ENCODE peak calls at places on chromosome 20, in four cellular contexts. D, U, V and W are unnamed samples.
A peak's percentile ranks its signal among the peaks of the same experiment; 100 is the strongest.

GRCh38 chr20:63733579-63734081 is 2.8 kb upstream of the LIME1 start:
- DNase-seq in D (no peak), U (no peak), V (peak; percentile 55), W (no peak)

GRCh38 chr20:46111028-46111835 is 6.9 kb upstream of the CD40 start:
- DNase-seq in D (no peak), U (no peak), V (no peak), W (no peak)

GRCh38 chr20:20441259-20441658 is 73.4 kb downstream of the INSM1 start:
- DNase-seq in D (no peak), U (no peak), V (no peak), W (no peak)

GRCh38 chr20:10992776-10993175 is 319.0 kb upstream of the JAG1 start:
- DNase-seq in D (no peak), U (no peak), V (no peak), W (no peak)

GRCh38 chr20:62674370-62674769 is 32.1 kb downstream of the SLCO4A1 start:
- DNase-seq in D (no peak), U (no peak), V (no peak), W (no peak)

GRCh38 chr20:47430862-47431588 is 70.7 kb upstream of the NCOA3 start:
- DNase-seq in D (no peak), U (no peak), V (no peak), W (no peak)

GRCh38 chr20:40641212-40641611 is 47.8 kb downstream of the MAFB start:
- DNase-seq in D (no peak), U (no peak), V (peak; percentile 8), W (no peak)

GRCh38 chr20:34948030-34948429 is 7.6 kb downstream of the GSS start:
- DNase-seq in D (no peak), U (peak; percentile 80), V (no peak), W (peak; percentile 91)

GRCh38 chr20:62838511-62838910 is 21.7 kb downstream of the COL9A3 start:
- DNase-seq in D (no peak), U (no peak), V (no peak), W (no peak)

GRCh38 chr20:14142964-14143627 is 147.8 kb downstream of the MACROD2 start:
- DNase-seq in D (no peak), U (peak; percentile 73), V (no peak), W (peak; percentile 64)

GRCh38 chr20:21052241-21052640 is 53.9 kb downstream of the LINC00237 start:
- DNase-seq in D (no peak), U (no peak), V (no peak), W (no peak)

GRCh38 chr20:41135187-41135887 is 2.0 kb upstream of the PLCG1 start:
- DNase-seq in D (peak; percentile 56), U (no peak), V (no peak), W (peak; percentile 41)

GRCh38 chr20:62141397-62142251 is 1.6 kb downstream of the PSMA7 start:
- DNase-seq in D (no peak), U (no peak), V (no peak), W (peak; percentile 71)

GRCh38 chr20:48789781-48790544 is 37.8 kb downstream of the PREX1 start:
- DNase-seq in D (no peak), U (no peak), V (no peak), W (no peak)

GRCh38 chr20:57612916-57613315 is 7.3 kb downstream of the ZBP1 start:
- DNase-seq in D (no peak), U (no peak), V (peak; percentile 36), W (no peak)

GRCh38 chr20:1196634-1197033 is 6.6 kb upstream of the C20orf202 start:
- DNase-seq in D (no peak), U (no peak), V (no peak), W (no peak)

GRCh38 chr20:13515796-13516533 is 122.8 kb downstream of the TASP1 start:
- DNase-seq in D (no peak), U (no peak), V (no peak), W (peak; percentile 35)

GRCh38 chr20:46207031-46207549 is 89.0 kb downstream of the CD40 start:
- DNase-seq in D (no peak), U (no peak), V (no peak), W (peak; percentile 16)

GRCh38 chr20:50794181-50794845 is 548 bp upstream of the BCAS4 start:
- DNase-seq in D (peak; percentile 22), U (no peak), V (no peak), W (peak; percentile 46)

GRCh38 chr20:1050440-1050839 is 48.3 kb upstream of the RSPO4 start:
- DNase-seq in D (no peak), U (no peak), V (no peak), W (no peak)

GRCh38 chr20:50750145-50750671 is 18.8 kb downstream of the PARD6B start:
- DNase-seq in D (no peak), U (no peak), V (no peak), W (peak; percentile 35)

GRCh38 chr20:23420943-23421925 is at the start of gene NAPB:
- DNase-seq in D (peak; percentile 86), U (peak; percentile 88), V (peak; percentile 96), W (peak; percentile 98)

GRCh38 chr20:41089555-41089954 is 47.8 kb upstream of the PLCG1 start:
- DNase-seq in D (no peak), U (no peak), V (no peak), W (no peak)

GRCh38 chr20:37430778-37431460 is 85.0 kb downstream of the SRC start:
- DNase-seq in D (no peak), U (no peak), V (no peak), W (no peak)

GRCh38 chr20:60204601-60205000 is 246.4 kb downstream of the CDH26 start:
- DNase-seq in D (no peak), U (no peak), V (no peak), W (no peak)

GRCh38 chr20:57966609-57967008 is 256.8 kb upstream of the PMEPA1 start:
- DNase-seq in D (no peak), U (no peak), V (no peak), W (peak; percentile 45)

GRCh38 chr20:21302645-21303060 is 478 bp upstream of the XRN2 start:
- DNase-seq in D (no peak), U (no peak), V (no peak), W (no peak)

GRCh38 chr20:57332105-57333089 is 2.8 kb downstream of the SPO11 start:
- DNase-seq in D (no peak), U (no peak), V (no peak), W (no peak)

GRCh38 chr20:32356935-32357868 is 929 bp upstream of the ASXL1 start:
- DNase-seq in D (no peak), U (peak; percentile 66), V (no peak), W (peak; percentile 79)

GRCh38 chr20:46749164-46749563 is 39.7 kb downstream of the SLC2A10 start:
- DNase-seq in D (no peak), U (no peak), V (no peak), W (no peak)

GRCh38 chr20:8060977-8061376 is 41.4 kb upstream of the TMX4 start:
- DNase-seq in D (no peak), U (no peak), V (no peak), W (no peak)

GRCh38 chr20:51233345-51233744 is 210.4 kb upstream of the KCNG1 start:
- DNase-seq in D (no peak), U (no peak), V (no peak), W (no peak)

GRCh38 chr20:9572690-9573089 is 58.3 kb downstream of the LAMP5 start:
- DNase-seq in D (peak; percentile 92), U (no peak), V (no peak), W (no peak)

GRCh38 chr20:52410182-52410647 is 218.6 kb upstream of the ZFP64 start:
- DNase-seq in D (no peak), U (peak; percentile 77), V (no peak), W (peak; percentile 89)